ENCODE peak calls at places on chromosomes 3 and 15, in six cellular contexts. Q, K, P, E, W and L are unnamed samples.
A peak's percentile ranks its signal among the peaks of the same experiment; 100 is the strongest.

GRCh38 chr3:190912736-190913135 is 50.2 kb upstream of the GMNC start:
- DNase-seq in P (no peak), E (no peak), K (no peak), Q (no peak), W (no peak), L (no peak)

GRCh38 chr3:62622553-62623174 is 249.3 kb upstream of the FEZF2 start:
- DNase-seq in W (peak; percentile 77), P (no peak), E (peak; percentile 75), Q (peak; percentile 31), K (no peak), L (peak; percentile 38)

GRCh38 chr3:53806182-53807116 is 39.8 kb downstream of the CHDH start:
- DNase-seq in E (peak; percentile 54), K (no peak), P (peak; percentile 65), Q (no peak), W (peak; percentile 55), L (peak; percentile 35)

GRCh38 chr3:194852836-194853508 is 167.3 kb downstream of the FAM43A start:
- DNase-seq in Q (no peak), K (no peak), W (no peak), E (no peak), P (no peak), L (no peak)

GRCh38 chr3:162704238-162704637 is 1207.6 kb downstream of the OTOL1 start:
- DNase-seq in Q (no peak), W (no peak), P (no peak), E (no peak), K (no peak), L (no peak)

GRCh38 chr3:30131171-30131570 is 475.2 kb upstream of the TGFBR2 start:
- DNase-seq in W (no peak), K (no peak), P (no peak), E (no peak), Q (no peak), L (no peak)

GRCh38 chr3:146605106-146605505 is at the start of gene PLSCR5:
- DNase-seq in K (no peak), W (no peak), E (peak; percentile 4), Q (peak; percentile 23), P (no peak), L (no peak)

GRCh38 chr15:44536298-44536961 is 517 bp upstream of the EIF3J start:
- DNase-seq in K (no peak), E (no peak), W (no peak), P (peak; percentile 90), Q (peak; percentile 64), L (no peak)

GRCh38 chr15:37102315-37103021 is 2.1 kb upstream of the MEIS2 start:
- DNase-seq in E (peak; percentile 65), P (no peak), Q (no peak), K (no peak), W (peak; percentile 35), L (no peak)

GRCh38 chr15:79881254-79881653 is 15.6 kb downstream of the MTHFS start:
- DNase-seq in W (no peak), K (no peak), P (no peak), E (no peak), Q (no peak), L (no peak)

GRCh38 chr15:37880009-37880834 is 54.2 kb upstream of the TMCO5A start:
- DNase-seq in K (no peak), Q (peak; percentile 38), W (peak; percentile 78), E (peak; percentile 80), P (no peak), L (peak; percentile 44)

GRCh38 chr3:51622868-51623267 is 48.2 kb upstream of the TEX264 start:
- DNase-seq in P (no peak), W (peak; percentile 68), Q (no peak), K (no peak), E (peak; percentile 78), L (no peak)

GRCh38 chr15:76335851-76336253 is 721 bp upstream of the ISL2 start:
- DNase-seq in P (no peak), K (no peak), E (no peak), W (no peak), Q (no peak), L (no peak)

GRCh38 chr3:40191850-40192448 is 117.6 kb upstream of the EIF1B start:
- DNase-seq in Q (peak; percentile 40), P (peak; percentile 57), K (peak; percentile 8), E (peak; percentile 69), W (peak; percentile 72), L (peak; percentile 58)

GRCh38 chr3:29268651-29269050 is 12.2 kb upstream of the RBMS3 start:
- DNase-seq in E (no peak), P (no peak), Q (no peak), K (no peak), W (no peak), L (no peak)

GRCh38 chr3:70554170-70554569 is 241.7 kb upstream of the MDFIC2 start:
- DNase-seq in P (no peak), E (peak; percentile 17), W (no peak), Q (no peak), K (no peak), L (peak; percentile 40)

GRCh38 chr3:51968175-51968681 is 974 bp upstream of the PCBP4 start:
- DNase-seq in P (no peak), E (peak; percentile 57), K (no peak), W (peak; percentile 38), Q (no peak), L (no peak)

GRCh38 chr3:61600195-61600594 is 38.8 kb downstream of the PTPRG start:
- DNase-seq in E (peak; percentile 33), K (no peak), P (no peak), W (peak; percentile 13), Q (no peak), L (peak; percentile 10)

GRCh38 chr3:129507181-129507831 is 21.1 kb upstream of the RHO start:
- DNase-seq in W (peak; percentile 23), K (no peak), P (no peak), E (no peak), Q (no peak), L (no peak)

GRCh38 chr15:66115568-66116206 is 137.9 kb downstream of the MEGF11 start:
- DNase-seq in E (no peak), K (peak; percentile 8), W (no peak), P (peak; percentile 27), Q (no peak), L (no peak)

GRCh38 chr3:138474163-138474562 is 39.7 kb downstream of the ESYT3 start:
- DNase-seq in W (peak; percentile 25), K (no peak), P (no peak), Q (no peak), E (peak; percentile 28), L (no peak)

GRCh38 chr15:75030023-75030413 is 6.6 kb downstream of the PPCDC start:
- DNase-seq in W (no peak), Q (no peak), K (no peak), E (no peak), P (no peak), L (no peak)
- H3K4me3 ChIP-seq in W (no peak overlapping the region), Q (no peak overlapping the region), K (no peak overlapping the region), E (no peak overlapping the region), P (no peak overlapping the region), L (no peak overlapping the region)

GRCh38 chr15:78394981-78395619 is 42.9 kb upstream of the IREB2 start:
- DNase-seq in W (no peak), Q (no peak), E (no peak), P (no peak), K (no peak), L (no peak)

GRCh38 chr15:78396186-78396814 is 41.7 kb upstream of the IREB2 start:
- DNase-seq in Q (no peak), K (no peak), E (no peak), W (no peak), P (no peak), L (no peak)

GRCh38 chr15:78397382-78397781 is 40.6 kb upstream of the IREB2 start:
- DNase-seq in K (no peak), E (no peak), Q (no peak), W (no peak), P (no peak), L (no peak)

GRCh38 chr15:78398076-78398825 is 39.8 kb upstream of the IREB2 start:
- DNase-seq in Q (no peak), K (no peak), P (no peak), E (no peak), W (no peak), L (no peak)

GRCh38 chr15:78396976-78397375 is 41.0 kb upstream of the IREB2 start:
- DNase-seq in P (peak; percentile 85), E (peak; percentile 63), W (peak; percentile 70), K (no peak), Q (no peak), L (no peak)
- TF ChIP-seq CTCF in P (peak; percentile 50), E (peak; percentile 28), W (peak; percentile 22), K (no peak), Q (no peak), L (peak; percentile 56)

DNA sequence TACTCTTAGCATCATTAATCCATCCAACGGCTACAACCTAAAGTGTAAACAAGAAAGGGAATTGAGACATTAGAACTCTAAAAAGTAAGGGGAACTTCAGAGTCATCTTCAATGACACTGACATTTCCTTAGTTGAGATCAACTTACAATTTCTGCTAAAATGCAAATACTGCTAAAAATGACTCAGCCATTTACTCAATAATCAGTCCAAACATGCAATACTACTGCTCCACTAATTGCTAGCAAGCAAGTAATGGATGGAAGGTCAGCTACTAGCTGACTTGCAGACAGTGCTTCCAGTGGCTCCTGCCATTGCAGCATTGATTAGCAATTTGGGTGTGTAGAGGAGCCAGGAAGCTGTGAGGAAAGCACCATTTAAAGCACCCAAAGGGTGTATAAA is 28.4 kb downstream of the CD200R1L start:
- DNase-seq in W (peak; percentile 34), E (no peak), K (no peak), P (no peak), Q (no peak), L (no peak)
- H3K4me3 ChIP-seq in W (no peak overlapping the region), E (no peak overlapping the region), K (no peak overlapping the region), P (no peak overlapping the region), Q (no peak overlapping the region), L (no peak overlapping the region)

GRCh38 chr15:91261345-91261744 is 161.3 kb downstream of the SV2B start:
- DNase-seq in P (no peak), W (no peak), E (no peak), K (no peak), Q (no peak), L (no peak)

GRCh38 chr15:91268510-91268909 is 168.5 kb downstream of the SV2B start:
- DNase-seq in E (no peak), K (no peak), P (no peak), W (no peak), Q (peak; percentile 44), L (no peak)

GRCh38 chr15:91265431-91265940 is 165.4 kb downstream of the SV2B start:
- DNase-seq in E (no peak), Q (no peak), P (no peak), W (no peak), K (no peak), L (no peak)

GRCh38 chr15:91263632-91264477 is 163.8 kb downstream of the SV2B start:
- DNase-seq in P (peak; percentile 28), W (no peak), E (peak; percentile 13), K (no peak), Q (no peak), L (no peak)

DNA sequence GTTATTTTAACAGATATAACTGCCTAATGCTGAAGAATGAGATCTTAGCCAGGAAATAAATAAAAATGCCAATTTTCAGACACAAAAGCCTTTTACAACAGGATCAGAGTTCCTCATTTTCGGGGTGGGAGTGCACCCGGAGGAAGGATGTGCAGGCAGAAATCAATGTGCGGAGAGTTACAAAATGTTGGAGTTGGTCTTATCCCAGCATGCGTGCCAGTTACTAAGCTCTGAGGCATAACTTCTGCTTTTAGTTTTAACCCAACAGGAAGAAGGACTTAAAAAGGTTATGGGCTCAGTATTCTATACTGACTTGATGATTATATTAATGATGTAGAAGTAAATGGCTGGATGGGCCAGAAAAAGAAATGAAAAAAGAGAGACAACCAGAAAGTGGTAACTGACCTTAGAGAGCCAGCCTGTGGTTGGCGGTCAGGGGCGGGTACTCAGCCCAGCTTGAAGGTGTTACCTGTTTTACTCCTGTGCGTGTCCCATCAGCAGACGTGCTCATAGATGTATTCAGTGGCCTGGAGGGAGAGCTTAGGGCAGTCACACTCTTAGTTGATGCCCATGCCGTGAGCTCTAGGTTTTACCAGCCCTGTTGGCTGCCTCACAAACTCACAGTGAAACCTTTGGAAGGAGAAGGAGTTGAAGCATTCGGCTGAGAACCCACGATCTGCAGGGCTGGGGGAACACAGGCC is 164.7 kb downstream of the SV2B start:
- DNase-seq in E (no peak), P (no peak), W (no peak), Q (no peak), K (no peak), L (no peak)
- TF ChIP-seq CTCF in E (no peak), P (no peak), W (no peak), Q (no peak), K (no peak), L (no peak)